ENCODE peak calls at places on chromosomes 12 and 14, in nine cellular contexts. H is heart right ventricle, Z is heart left ventricle, J is body of pancreas, C is upper lobe of right lung, O is IMR-90, S is MM.1S, X is H1, V is fibroblast of lung. B is an unnamed sample. For H3K36me3, the result is how much of the 10 kb centered on the place peaks cover.

GRCh38 chr14:22168092-22168955 is 420.7 kb downstream of the DAD1 start:
- DNase-seq in X (no peak), S (no peak), J (no peak), Z (no peak), H (no peak), V (peak), O (peak), C (no peak), B (no peak)

GRCh38 chr12:46459881-46460545 is 87.4 kb upstream of the SLC38A2 start:
- DNase-seq in J (no peak), V (no peak), H (no peak), Z (no peak), X (no peak), S (no peak), O (no peak), C (no peak), B (no peak)

GRCh38 chr12:101948365-101948764 is 71.0 kb downstream of the DRAM1 start:
- DNase-seq in O (no peak), Z (no peak), X (no peak), J (no peak), V (no peak), C (no peak), S (no peak), H (no peak), B (no peak)

GRCh38 chr12:28787151-28787550 is 361.9 kb upstream of the FAR2 start:
- DNase-seq in Z (no peak), H (no peak), C (no peak), X (no peak), S (no peak), O (peak), V (peak), J (no peak), B (no peak)

GRCh38 chr12:89907659-89908058 is 199.0 kb upstream of the ATP2B1 start:
- DNase-seq in X (no peak), C (no peak), Z (no peak), O (no peak), H (no peak), S (no peak), J (no peak), V (no peak), B (no peak)

GRCh38 chr12:12813120-12814101 is at the start of gene DDX47:
- DNase-seq in Z (peak), O (peak), J (peak), H (peak), C (peak), S (peak), X (peak), V (peak), B (peak)

GRCh38 chr12:120469450-120470149 is at the start of gene SRSF9:
- DNase-seq in O (peak), S (peak), J (peak), V (peak), Z (peak), X (peak), C (peak), H (peak), B (peak)

GRCh38 chr12:56029166-56029519 is 8.3 kb downstream of the IKZF4 start:
- DNase-seq in Z (no peak), H (no peak), C (no peak), S (no peak), J (no peak), V (peak), X (no peak), O (peak), B (no peak)

GRCh38 chr12:16670456-16671050 is 64.6 kb upstream of the LMO3 start:
- DNase-seq in Z (no peak), X (no peak), O (peak), J (no peak), C (no peak), H (no peak), S (no peak), V (no peak), B (no peak)

GRCh38 chr14:45658917-45659299 is 405.9 kb upstream of the MIS18BP1 start:
- DNase-seq in J (no peak), C (no peak), S (no peak), Z (no peak), O (no peak), V (no peak), X (no peak), H (no peak), B (no peak)

GRCh38 chr14:31170411-31170810 is 37.2 kb downstream of the HECTD1 start:
- DNase-seq in S (no peak), J (no peak), C (no peak), V (no peak), H (no peak), Z (no peak), X (no peak), O (peak), B (no peak)

GRCh38 chr12:27711312-27711682 is 665 bp downstream of the MRPS35 start:
- DNase-seq in O (no peak), J (no peak), V (no peak), X (no peak), H (no peak), Z (no peak), C (no peak), S (peak), B (peak)

GRCh38 chr12:44654641-44655625 is 221.2 kb downstream of the NELL2 start:
- DNase-seq in J (no peak), V (no peak), S (no peak), C (no peak), Z (no peak), O (no peak), H (no peak), X (no peak), B (no peak)

GRCh38 chr12:30417697-30418231 is 277.9 kb downstream of the IPO8 start:
- DNase-seq in H (no peak), V (peak), O (peak), S (no peak), J (no peak), C (no peak), Z (no peak), X (no peak), B (no peak)

GRCh38 chr12:130007771-130008170 is 103.9 kb upstream of the TMEM132D start:
- DNase-seq in Z (no peak), O (no peak), V (no peak), S (no peak), X (no peak), H (no peak), J (no peak), C (no peak), B (no peak)

GRCh38 chr12:93852067-93852466 is 174.9 kb downstream of the CRADD start:
- DNase-seq in C (no peak), X (no peak), V (no peak), Z (no peak), H (no peak), O (no peak), J (no peak), S (no peak), B (no peak)

GRCh38 chr12:117204146-117204545 is 13.9 kb upstream of the FBXO21 start:
- DNase-seq in J (no peak), C (no peak), V (no peak), S (no peak), O (no peak), Z (no peak), X (no peak), H (no peak), B (no peak)

GRCh38 chr12:118060301-118061010 is 523 bp downstream of the WSB2 start:
- DNase-seq in J (peak), X (no peak), V (no peak), O (no peak), C (peak), Z (peak), S (no peak), H (peak), B (peak)

GRCh38 chr14:30921305-30921704 is 46.9 kb downstream of the COCH start:
- DNase-seq in C (no peak), X (no peak), H (no peak), V (peak), Z (no peak), J (no peak), S (no peak), O (peak), B (no peak)

GRCh38 chr14:81298122-81298521 is 77.4 kb upstream of the GTF2A1 start:
- DNase-seq in V (no peak), S (no peak), J (peak), X (no peak), C (no peak), Z (no peak), H (no peak), O (no peak), B (no peak)

GRCh38 chr12:110312581-110313360 is 31.7 kb downstream of the ATP2A2 start:
- DNase-seq in H (no peak), S (no peak), C (no peak), Z (no peak), J (no peak), O (peak), X (no peak), V (peak), B (no peak)

GRCh38 chr14:91722386-91722785 is 9.5 kb downstream of the CATSPERB start:
- DNase-seq in X (no peak), C (no peak), V (no peak), S (no peak), Z (no peak), O (no peak), H (no peak), J (no peak), B (no peak)

GRCh38 chr12:113005759-113006158 is 27.4 kb downstream of the OAS2 start:
- DNase-seq in X (no peak), Z (no peak), O (no peak), J (no peak), C (no peak), H (no peak), S (no peak), V (no peak), B (no peak)

GRCh38 chr14:78593949-78594348 is 423.8 kb downstream of the NRXN3 start:
- DNase-seq in J (no peak), X (no peak), Z (no peak), S (no peak), C (no peak), O (no peak), H (no peak), V (no peak), B (no peak)

GRCh38 chr14:50647753-50648152 is 20.4 kb downstream of the SAV1 start:
- DNase-seq in J (no peak), S (no peak), V (peak), X (no peak), Z (no peak), H (no peak), C (no peak), O (peak), B (no peak)

GRCh38 chr12:38508246-38508645 is 191.7 kb downstream of the ALG10B start:
- DNase-seq in O (no peak), V (no peak), X (no peak), Z (peak), H (no peak), J (no peak), C (peak), S (no peak), B (peak)

GRCh38 chr14:89787525-89787924 is 167.0 kb downstream of the EFCAB11 start:
- DNase-seq in O (peak), C (no peak), V (no peak), H (no peak), X (no peak), Z (no peak), S (no peak), J (no peak), B (no peak)

GRCh38 chr12:124507188-124508109 is 60.0 kb downstream of the NCOR2 start:
- DNase-seq in H (peak), X (no peak), Z (peak), C (no peak), V (peak), J (no peak), S (no peak), O (peak), B (peak)

GRCh38 chr12:68483592-68484373 is 126.9 kb upstream of the RAP1B start:
- DNase-seq in Z (no peak), O (peak), S (peak), X (no peak), V (peak), C (no peak), J (no peak), H (no peak), B (no peak)

GRCh38 chr12:104591272-104591940 is 134.7 kb downstream of the CHST11 start:
- DNase-seq in J (no peak), H (no peak), O (no peak), C (no peak), S (no peak), X (no peak), Z (no peak), V (no peak), B (no peak)

GRCh38 chr14:68476212-68476964 is 316.5 kb downstream of the ZFP36L1 start:
- DNase-seq in H (peak), Z (no peak), C (peak), S (no peak), J (peak), O (peak), X (no peak), V (peak), B (peak)

GRCh38 chr14:99182548-99183115 is 89.4 kb downstream of the BCL11B start:
- DNase-seq in O (no peak), V (no peak), J (no peak), X (no peak), H (no peak), Z (no peak), C (no peak), S (no peak), B (no peak)

GRCh38 chr12:131897276-131897675 is 2.9 kb downstream of the ULK1 start:
- DNase-seq in V (no peak), S (no peak), Z (no peak), C (no peak), H (peak), J (peak), X (no peak), O (no peak), B (no peak)

GRCh38 chr12:24534632-24535031 is 414.3 kb downstream of the BCAT1 start:
- DNase-seq in C (no peak), O (no peak), X (no peak), Z (peak), V (no peak), S (no peak), J (no peak), H (peak), B (no peak)

GRCh38 chr14:37247777-37248461 is 50.2 kb downstream of the MIPOL1 start:
- DNase-seq in C (no peak), Z (no peak), J (no peak), O (no peak), X (no peak), H (no peak), V (no peak), S (no peak), B (no peak)

DNA sequence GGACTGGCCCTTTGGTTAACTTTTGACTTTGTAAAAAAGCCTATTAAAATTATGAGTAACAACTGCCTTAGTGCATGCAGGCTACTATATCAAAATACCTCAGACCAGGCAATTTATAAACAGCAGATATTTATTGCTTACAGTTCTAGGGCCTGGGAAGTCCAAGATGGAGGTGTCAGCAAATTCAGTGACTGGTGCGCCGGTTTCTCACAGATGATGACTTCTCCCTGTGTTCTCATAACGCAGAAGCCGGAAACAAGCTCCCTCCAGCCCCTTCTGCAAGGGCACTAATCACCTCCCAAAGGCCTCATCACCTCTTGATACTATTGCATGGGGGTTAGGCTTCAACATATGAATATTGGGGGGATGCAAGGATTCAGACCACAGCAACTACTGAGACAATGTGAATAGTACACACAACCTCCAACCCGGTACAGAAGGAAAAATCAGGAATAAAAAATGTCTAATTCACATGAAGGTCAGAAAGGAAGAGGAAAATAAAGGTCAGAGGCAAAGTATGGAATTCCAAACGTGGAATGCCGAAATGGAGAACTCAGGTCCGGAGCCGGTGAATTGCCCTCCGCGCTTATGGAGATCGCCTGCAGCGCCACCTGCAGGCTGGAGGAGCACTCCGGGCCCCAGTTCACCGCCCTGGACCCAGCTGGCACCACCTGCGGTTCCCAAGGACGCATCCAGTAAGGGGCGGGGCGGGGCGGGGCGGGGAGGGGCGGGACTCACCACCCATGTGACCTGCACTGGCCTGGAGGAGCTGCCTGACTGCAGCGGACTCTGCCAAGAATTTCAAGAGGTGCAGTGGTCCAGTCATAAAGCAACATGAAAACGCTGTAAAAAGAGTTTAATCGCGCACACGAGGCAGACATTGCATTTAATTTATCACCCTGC is 203.4 kb downstream of the KIF26A start:
- DNase-seq in Z (peak), H (no peak), C (peak), O (no peak), S (peak), X (peak), J (peak), V (no peak), B (peak)
- TF ChIP-seq CTCF in Z (peak), H (peak), C (peak), O (no peak), S (peak), X (peak), J (peak), V (no peak), B (peak)

DNA sequence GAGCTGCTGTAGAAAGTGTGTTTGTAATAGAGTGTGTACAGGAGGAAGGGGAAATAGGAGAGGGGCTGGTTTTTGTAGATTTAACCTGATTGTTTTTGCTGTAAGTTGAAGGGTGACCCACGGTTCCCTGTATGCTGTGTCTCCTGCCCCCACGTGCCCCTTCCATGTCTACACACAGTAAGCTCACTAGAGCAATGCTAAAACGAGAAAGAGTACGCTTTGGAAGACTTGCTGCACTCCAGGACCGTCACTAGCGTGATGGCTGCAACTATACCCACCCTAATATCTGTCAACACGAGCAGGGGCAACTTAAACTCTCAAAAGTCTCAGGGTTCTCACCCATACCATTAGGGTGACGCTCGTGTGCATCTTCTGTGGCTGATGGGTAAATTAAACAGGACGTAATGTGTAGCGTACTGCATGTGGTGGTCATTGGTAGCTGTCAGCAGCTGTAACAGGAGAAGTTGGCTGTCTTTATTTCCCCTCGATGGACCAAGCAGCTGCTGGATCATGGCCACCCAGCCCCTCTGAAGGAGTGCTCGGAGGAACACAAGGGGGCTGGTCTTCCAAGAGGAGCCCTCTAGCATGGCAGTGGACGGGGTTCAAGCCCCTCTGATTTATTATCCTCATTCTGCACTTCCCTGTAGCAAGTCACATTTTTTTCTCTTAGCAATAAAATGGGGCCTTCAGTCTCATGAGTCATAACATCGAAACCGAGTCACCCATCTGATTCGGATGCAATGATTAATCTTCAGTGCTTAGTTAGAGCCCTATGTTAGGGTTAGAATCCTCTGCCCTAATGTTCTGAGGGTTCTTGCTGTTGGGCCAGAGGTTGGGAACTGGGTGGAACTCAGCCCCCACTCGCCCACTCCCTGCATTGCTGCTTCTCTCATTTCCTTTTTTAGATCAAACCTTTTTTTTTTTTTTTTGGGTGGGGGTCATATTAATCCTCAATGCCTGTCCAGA is 14.0 kb downstream of the CCND2 start:
- DNase-seq in S (no peak), H (no peak), J (no peak), C (no peak), O (no peak), X (no peak), Z (no peak), V (peak), B (no peak)
- H3K36me3 ChIP-seq in S (under half), H (half or more), J (under half), C (half or more), O (under half), X (half or more), Z (under half), V (under half), B (under half)

GRCh38 chr14:52951730-52952481 is 1.1 kb upstream of the FERMT2 start:
- DNase-seq in X (no peak), V (peak), S (no peak), O (peak), H (peak), Z (no peak), J (peak), C (no peak), B (peak)
- TF ChIP-seq CTCF in X (peak), V (peak), S (no peak), O (peak), H (peak), Z (peak), J (no peak), C (peak), B (peak)

GRCh38 chr12:3317841-3318501 is 173.0 kb upstream of the PRMT8 start:
- DNase-seq in V (no peak), S (no peak), J (no peak), C (no peak), X (no peak), H (no peak), Z (no peak), O (no peak), B (no peak)
- H3K36me3 ChIP-seq in V (under half), S (under half), J (under half), C (under half), X (under half), H (under half), Z (under half), O (under half), B (under half)

DNA sequence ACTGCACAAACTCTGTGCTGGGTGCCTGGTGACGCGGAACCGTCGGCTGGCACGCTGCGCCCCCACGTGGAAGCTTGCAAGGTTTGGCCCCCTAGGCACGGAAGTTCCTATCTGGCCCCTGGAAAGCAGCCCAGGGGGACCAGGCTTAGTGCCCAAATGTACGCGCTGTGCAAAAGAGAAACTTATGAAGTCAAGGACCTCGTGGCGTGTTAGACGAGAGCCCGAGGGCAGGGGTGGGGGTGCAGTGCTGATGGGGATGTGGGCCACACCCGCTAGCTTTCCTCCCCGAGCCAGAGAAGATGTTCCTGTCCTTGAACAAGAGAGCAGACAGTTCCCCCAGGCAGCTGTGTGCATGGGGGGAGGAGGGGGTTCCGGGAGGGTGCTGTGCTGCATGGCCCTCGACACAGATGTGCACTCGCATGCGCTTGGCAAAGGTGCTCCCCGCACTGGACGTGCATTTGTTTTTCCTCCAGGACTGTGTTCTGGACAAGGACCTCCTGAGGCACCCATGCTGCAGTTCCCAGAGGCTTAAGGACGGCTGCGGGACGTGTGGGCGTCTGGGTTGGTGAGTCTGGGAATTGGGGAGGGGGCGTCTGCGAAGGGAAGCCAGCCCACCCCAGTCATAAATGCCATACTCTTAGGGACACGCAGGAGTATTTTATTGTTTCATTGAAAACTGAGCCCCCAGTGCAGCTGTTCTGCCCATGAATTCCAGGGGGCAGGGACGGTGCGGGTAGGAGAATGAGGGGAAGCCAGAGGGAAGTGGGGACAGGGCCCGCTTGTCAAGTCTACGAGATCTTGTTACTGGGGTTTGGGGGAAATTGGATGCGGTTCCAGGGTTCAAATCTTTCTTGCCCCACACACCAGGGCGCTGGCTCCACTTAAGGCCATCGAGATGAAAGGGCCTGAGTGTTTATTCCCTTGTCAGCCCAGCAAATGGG is 80.0 kb downstream of the NTF3 start:
- DNase-seq in V (peak), H (no peak), J (peak), O (peak), C (no peak), Z (no peak), S (no peak), X (no peak), B (peak)
- TF ChIP-seq CTCF in V (peak), H (peak), J (no peak), O (peak), C (peak), Z (peak), S (no peak), X (peak), B (peak)